ENCODE peak calls at places on chromosomes 12 and 14, in nine cellular contexts. One of them, this sample, is unnamed.

GRCh38 chr12:99767809-99768208 is 120.3 kb downstream of the GARIN6 start:
- DNase-seq in A549: peak
- DNase-seq in Calu3: no peak
- DNase-seq in HL-60: no peak
- DNase-seq in IMR-90: peak
- DNase-seq in uterus: no peak
- DNase-seq in neural crest cell: no peak
- DNase-seq in foreskin fibroblast: no peak
- DNase-seq in H9: no peak
- DNase-seq in this sample: no peak

GRCh38 chr14:100727565-100728240 is 1.0 kb downstream of the DLK1 start:
- DNase-seq in HL-60: no peak
- DNase-seq in uterus: no peak
- DNase-seq in Calu3: no peak
- DNase-seq in IMR-90: no peak
- DNase-seq in H9: no peak
- DNase-seq in neural crest cell: no peak
- DNase-seq in foreskin fibroblast: no peak
- DNase-seq in A549: no peak
- DNase-seq in this sample: no peak

GRCh38 chr12:107903377-107904061 is 129.0 kb downstream of the ASCL4 start:
- DNase-seq in neural crest cell: peak
- DNase-seq in HL-60: no peak
- DNase-seq in foreskin fibroblast: no peak
- DNase-seq in Calu3: peak
- DNase-seq in H9: peak
- DNase-seq in IMR-90: no peak
- DNase-seq in uterus: no peak
- DNase-seq in A549: peak
- DNase-seq in this sample: no peak

GRCh38 chr12:131703161-131703560 is 7.7 kb upstream of the SFSWAP start:
- DNase-seq in A549: no peak
- DNase-seq in IMR-90: no peak
- DNase-seq in uterus: no peak
- DNase-seq in foreskin fibroblast: no peak
- DNase-seq in neural crest cell: no peak
- DNase-seq in HL-60: no peak
- DNase-seq in H9: no peak
- DNase-seq in Calu3: no peak
- DNase-seq in this sample: no peak

GRCh38 chr12:1591029-1591428 is 3.4 kb downstream of the FBXL14 start:
- DNase-seq in IMR-90: no peak
- DNase-seq in H9: no peak
- DNase-seq in uterus: no peak
- DNase-seq in HL-60: no peak
- DNase-seq in neural crest cell: no peak
- DNase-seq in A549: peak
- DNase-seq in foreskin fibroblast: no peak
- DNase-seq in Calu3: no peak
- DNase-seq in this sample: no peak

GRCh38 chr12:74896186-74896585 is 313.5 kb downstream of the KCNC2 start:
- DNase-seq in Calu3: no peak
- DNase-seq in neural crest cell: no peak
- DNase-seq in uterus: no peak
- DNase-seq in foreskin fibroblast: no peak
- DNase-seq in A549: no peak
- DNase-seq in IMR-90: peak
- DNase-seq in HL-60: no peak
- DNase-seq in H9: no peak
- DNase-seq in this sample: no peak

GRCh38 chr14:89227490-89227834 is 189.6 kb downstream of the FOXN3 start:
- DNase-seq in uterus: no peak
- DNase-seq in H9: no peak
- DNase-seq in foreskin fibroblast: no peak
- DNase-seq in neural crest cell: no peak
- DNase-seq in A549: no peak
- DNase-seq in HL-60: no peak
- DNase-seq in IMR-90: no peak
- DNase-seq in Calu3: no peak
- DNase-seq in this sample: no peak

GRCh38 chr12:100141998-100142850 is 450 bp downstream of the BLTP3B start:
- DNase-seq in Calu3: peak
- DNase-seq in uterus: peak
- DNase-seq in IMR-90: no peak
- DNase-seq in H9: peak
- DNase-seq in foreskin fibroblast: peak
- DNase-seq in neural crest cell: peak
- DNase-seq in A549: peak
- DNase-seq in HL-60: no peak
- DNase-seq in this sample: no peak

GRCh38 chr14:73753043-73753886 is 39.1 kb upstream of the PNMA1 start:
- DNase-seq in neural crest cell: no peak
- DNase-seq in IMR-90: no peak
- DNase-seq in H9: peak
- DNase-seq in Calu3: peak
- DNase-seq in uterus: peak
- DNase-seq in A549: no peak
- DNase-seq in foreskin fibroblast: no peak
- DNase-seq in HL-60: no peak
- DNase-seq in this sample: no peak

GRCh38 chr12:11675952-11676505 is 26.6 kb downstream of the ETV6 start:
- DNase-seq in A549: no peak
- DNase-seq in IMR-90: no peak
- DNase-seq in H9: no peak
- DNase-seq in foreskin fibroblast: no peak
- DNase-seq in uterus: no peak
- DNase-seq in Calu3: no peak
- DNase-seq in HL-60: no peak
- DNase-seq in neural crest cell: no peak
- DNase-seq in this sample: no peak

GRCh38 chr12:124390442-124391116 is 95.7 kb downstream of the RFLNA start:
- DNase-seq in foreskin fibroblast: peak
- DNase-seq in H9: no peak
- DNase-seq in IMR-90: peak
- DNase-seq in HL-60: peak
- DNase-seq in uterus: peak
- DNase-seq in A549: peak
- DNase-seq in Calu3: peak
- DNase-seq in neural crest cell: no peak
- DNase-seq in this sample: no peak

GRCh38 chr12:88225776-88226175 is 83.7 kb downstream of the TMTC3 start:
- DNase-seq in foreskin fibroblast: no peak
- DNase-seq in IMR-90: no peak
- DNase-seq in H9: no peak
- DNase-seq in HL-60: no peak
- DNase-seq in A549: no peak
- DNase-seq in uterus: no peak
- DNase-seq in neural crest cell: no peak
- DNase-seq in Calu3: no peak
- DNase-seq in this sample: no peak

GRCh38 chr14:52852810-52853521 is 61.6 kb upstream of the GNPNAT1 start:
- DNase-seq in A549: no peak
- DNase-seq in Calu3: no peak
- DNase-seq in uterus: no peak
- DNase-seq in foreskin fibroblast: no peak
- DNase-seq in neural crest cell: no peak
- DNase-seq in HL-60: no peak
- DNase-seq in IMR-90: peak
- DNase-seq in H9: no peak
- DNase-seq in this sample: no peak

GRCh38 chr12:105257321-105257728 is 21.4 kb upstream of the APPL2 start:
- DNase-seq in foreskin fibroblast: peak
- DNase-seq in A549: peak
- DNase-seq in uterus: no peak
- DNase-seq in Calu3: no peak
- DNase-seq in IMR-90: peak
- DNase-seq in neural crest cell: no peak
- DNase-seq in HL-60: no peak
- DNase-seq in H9: no peak
- DNase-seq in this sample: no peak

GRCh38 chr12:75611041-75611440 is 99.6 kb upstream of the KRR1 start:
- DNase-seq in neural crest cell: no peak
- DNase-seq in IMR-90: no peak
- DNase-seq in foreskin fibroblast: no peak
- DNase-seq in HL-60: no peak
- DNase-seq in A549: no peak
- DNase-seq in Calu3: no peak
- DNase-seq in H9: peak
- DNase-seq in uterus: no peak
- DNase-seq in this sample: no peak

GRCh38 chr12:77204055-77204454 is 138.7 kb upstream of the E2F7 start:
- DNase-seq in IMR-90: peak
- DNase-seq in Calu3: peak
- DNase-seq in H9: peak
- DNase-seq in uterus: no peak
- DNase-seq in foreskin fibroblast: no peak
- DNase-seq in HL-60: no peak
- DNase-seq in neural crest cell: no peak
- DNase-seq in A549: no peak
- DNase-seq in this sample: no peak

GRCh38 chr12:110022980-110023633 is 23.9 kb downstream of the ANKRD13A start:
- DNase-seq in IMR-90: peak
- DNase-seq in Calu3: no peak
- DNase-seq in A549: no peak
- DNase-seq in HL-60: no peak
- DNase-seq in uterus: no peak
- DNase-seq in foreskin fibroblast: no peak
- DNase-seq in H9: no peak
- DNase-seq in neural crest cell: no peak
- DNase-seq in this sample: no peak

GRCh38 chr12:103560604-103561101 is 26.4 kb upstream of the STAB2 start:
- DNase-seq in IMR-90: peak
- DNase-seq in neural crest cell: no peak
- DNase-seq in HL-60: no peak
- DNase-seq in H9: no peak
- DNase-seq in foreskin fibroblast: peak
- DNase-seq in A549: peak
- DNase-seq in Calu3: peak
- DNase-seq in uterus: no peak
- DNase-seq in this sample: no peak

GRCh38 chr12:105846331-105846730 is 292.4 kb downstream of the NUAK1 start:
- DNase-seq in foreskin fibroblast: no peak
- DNase-seq in A549: no peak
- DNase-seq in IMR-90: no peak
- DNase-seq in H9: no peak
- DNase-seq in uterus: no peak
- DNase-seq in HL-60: no peak
- DNase-seq in neural crest cell: no peak
- DNase-seq in Calu3: no peak
- DNase-seq in this sample: no peak

DNA sequence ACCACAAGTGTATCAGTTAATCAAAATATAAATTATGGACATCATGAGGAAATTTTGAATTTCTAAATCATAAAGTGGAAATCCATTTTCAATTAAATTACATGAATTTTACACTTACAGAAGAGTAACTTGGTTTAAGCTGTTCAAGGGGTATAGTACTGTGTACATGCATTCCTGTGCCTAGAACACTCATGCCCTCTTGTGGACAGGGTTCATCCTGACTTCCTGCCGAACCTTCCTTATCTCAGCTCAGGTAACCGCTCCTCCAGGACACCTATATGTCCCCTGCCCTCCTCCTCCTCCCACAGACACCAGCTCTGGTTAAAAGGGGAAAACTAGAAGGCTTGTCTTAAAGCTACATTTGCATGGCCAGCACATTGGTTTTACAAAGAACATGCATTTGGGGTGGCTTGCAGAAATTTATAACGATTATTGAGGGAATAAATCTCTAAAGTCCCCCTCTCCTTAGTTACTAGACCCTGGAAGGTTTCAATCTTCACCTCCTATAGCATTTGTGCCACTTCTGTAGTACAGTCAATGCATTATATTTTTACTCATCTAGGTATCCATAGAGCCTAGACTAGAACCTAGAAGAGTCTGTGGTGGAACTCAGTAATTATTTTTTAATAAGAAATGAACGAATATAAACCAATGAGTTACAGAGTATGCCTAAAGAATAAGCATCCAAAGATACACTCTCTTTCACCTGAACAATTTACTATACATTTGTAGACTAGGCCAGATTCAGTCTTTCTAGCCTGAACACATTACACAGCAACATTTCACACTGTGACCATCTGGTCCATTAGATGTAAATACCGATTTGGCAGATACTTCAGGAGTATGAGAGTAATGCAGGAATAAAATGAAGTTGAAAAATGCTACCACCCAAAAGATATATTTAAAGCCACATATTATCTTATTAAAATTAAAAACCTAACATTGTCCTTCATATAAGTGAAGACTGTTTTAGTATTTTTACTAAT is 345.6 kb downstream of the PAWR start:
- DNase-seq in IMR-90: peak
- DNase-seq in Calu3: peak
- DNase-seq in neural crest cell: peak
- DNase-seq in A549: peak
- DNase-seq in H9: peak
- DNase-seq in foreskin fibroblast: no peak
- DNase-seq in HL-60: peak
- DNase-seq in uterus: no peak
- DNase-seq in this sample: no peak
- TF ChIP-seq CTCF in IMR-90: peak
- TF ChIP-seq CTCF in Calu3: peak
- TF ChIP-seq CTCF in neural crest cell: peak
- TF ChIP-seq CTCF in A549: peak
- TF ChIP-seq CTCF in H9: peak
- TF ChIP-seq CTCF in foreskin fibroblast: peak
- TF ChIP-seq CTCF in HL-60: peak
- TF ChIP-seq CTCF in uterus: no peak
- TF ChIP-seq CTCF in this sample: no peak

GRCh38 chr12:49098703-49099102 is 4.1 kb upstream of the DHH start:
- DNase-seq in neural crest cell: no peak
- DNase-seq in IMR-90: no peak
- DNase-seq in HL-60: no peak
- DNase-seq in uterus: no peak
- DNase-seq in H9: no peak
- DNase-seq in A549: no peak
- DNase-seq in foreskin fibroblast: no peak
- DNase-seq in Calu3: no peak
- DNase-seq in this sample: no peak
- TF ChIP-seq CTCF in neural crest cell: no peak
- TF ChIP-seq CTCF in IMR-90: no peak
- TF ChIP-seq CTCF in HL-60: no peak
- TF ChIP-seq CTCF in uterus: no peak
- TF ChIP-seq CTCF in H9: no peak
- TF ChIP-seq CTCF in A549: no peak
- TF ChIP-seq CTCF in foreskin fibroblast: no peak
- TF ChIP-seq CTCF in Calu3: no peak
- TF ChIP-seq CTCF in this sample: no peak

GRCh38 chr12:116525418-116526001 is 33.7 kb upstream of the MAP1LC3B2 start:
- DNase-seq in IMR-90: peak
- DNase-seq in Calu3: peak
- DNase-seq in H9: no peak
- DNase-seq in A549: peak
- DNase-seq in uterus: peak
- DNase-seq in neural crest cell: no peak
- DNase-seq in HL-60: no peak
- DNase-seq in foreskin fibroblast: peak
- DNase-seq in this sample: no peak
- TF ChIP-seq CTCF in IMR-90: no peak
- TF ChIP-seq CTCF in Calu3: no peak
- TF ChIP-seq CTCF in H9: no peak
- TF ChIP-seq CTCF in A549: no peak
- TF ChIP-seq CTCF in uterus: no peak
- TF ChIP-seq CTCF in neural crest cell: no peak
- TF ChIP-seq CTCF in HL-60: no peak
- TF ChIP-seq CTCF in foreskin fibroblast: no peak
- TF ChIP-seq CTCF in this sample: no peak

GRCh38 chr12:111687255-111687654 is 1.4 kb downstream of the ACAD10 start:
- DNase-seq in IMR-90: no peak
- DNase-seq in HL-60: no peak
- DNase-seq in foreskin fibroblast: no peak
- DNase-seq in A549: peak
- DNase-seq in uterus: no peak
- DNase-seq in H9: no peak
- DNase-seq in neural crest cell: no peak
- DNase-seq in Calu3: peak
- DNase-seq in this sample: no peak
- TF ChIP-seq CTCF in IMR-90: peak
- TF ChIP-seq CTCF in HL-60: no peak
- TF ChIP-seq CTCF in foreskin fibroblast: no peak
- TF ChIP-seq CTCF in A549: peak
- TF ChIP-seq CTCF in uterus: no peak
- TF ChIP-seq CTCF in H9: no peak
- TF ChIP-seq CTCF in neural crest cell: no peak
- TF ChIP-seq CTCF in Calu3: no peak
- TF ChIP-seq CTCF in this sample: no peak

This sample was measured in natural killer cell.